ENCODE peak calls at places on chromosomes 7 and 10, in six cellular contexts. O is iris pigment epithelial cell; R is GM13976; J is skeletal muscle cell; Q is CD4-positive, alpha-beta T cell; T is central memory CD4-positive, alpha-beta T cell. F is an unnamed sample.

GRCh38 chr10:47094126-47094525 is 182.9 kb downstream of the PTPN20 start:
- DNase-seq in O (no peak), R (no peak), J (no peak), Q (no peak), T (no peak), F (no peak)

GRCh38 chr10:1116696-1117254 is 60.6 kb downstream of the WDR37 start:
- DNase-seq in O (no peak), R (no peak), J (no peak), Q (no peak), T (no peak), F (no peak)

GRCh38 chr10:82572686-82573226 is 697.8 kb downstream of the NRG3 start:
- DNase-seq in O (no peak), R (no peak), J (no peak), Q (no peak), T (no peak), F (no peak)

GRCh38 chr10:75432176-75432575 is 752 bp downstream of the LRMDA start:
- DNase-seq in O (no peak), R (no peak), J (no peak), Q (no peak), T (no peak), F (no peak)

GRCh38 chr7:72925546-72926120 is 738 bp downstream of the POM121 start:
- DNase-seq in O (peak; percentile 8), R (no peak), J (peak; percentile 36), Q (no peak), T (no peak), F (no peak)

GRCh38 chr7:133702903-133703302 is 424.2 kb upstream of the LRGUK start:
- DNase-seq in O (no peak), R (no peak), J (no peak), Q (no peak), T (no peak), F (no peak)

GRCh38 chr7:107948645-107949442 is 54.1 kb downstream of the LAMB1 start:
- DNase-seq in O (peak; percentile 91), R (no peak), J (peak; percentile 79), Q (no peak), T (no peak), F (no peak)

GRCh38 chr7:117386125-117386709 is 41.1 kb downstream of the ASZ1 start:
- DNase-seq in O (peak; percentile 16), R (no peak), J (no peak), Q (no peak), T (no peak), F (no peak)

GRCh38 chr10:90162464-90162863 is 461.1 kb downstream of the KIF20B start:
- DNase-seq in O (peak; percentile 77), R (no peak), J (peak; percentile 21), Q (no peak), T (no peak), F (no peak)

GRCh38 chr7:70647801-70648491 is 484.0 kb upstream of the GALNT17 start:
- DNase-seq in O (peak; percentile 27), R (peak; percentile 68), J (peak; percentile 37), Q (peak; percentile 69), T (peak; percentile 89), F (peak; percentile 13)

GRCh38 chr7:16367115-16367514 is 54.2 kb downstream of the CRPPA start:
- DNase-seq in O (no peak), R (no peak), J (no peak), Q (no peak), T (no peak), F (no peak)

GRCh38 chr10:101297901-101298451 is 56.0 kb upstream of the BTRC start:
- DNase-seq in O (peak; percentile 56), R (peak; percentile 76), J (no peak), Q (peak; percentile 65), T (peak; percentile 54), F (peak; percentile 75)

GRCh38 chr10:51832652-51833383 is 133.4 kb upstream of the CSTF2T start:
- DNase-seq in O (peak; percentile 59), R (no peak), J (peak; percentile 63), Q (no peak), T (no peak), F (no peak)

GRCh38 chr7:19080076-19080475 is 37.4 kb downstream of the TWIST1 start:
- DNase-seq in O (no peak), R (no peak), J (no peak), Q (no peak), T (no peak), F (no peak)

GRCh38 chr10:119365773-119366640 is 158.6 kb downstream of the GRK5 start:
- DNase-seq in O (no peak), R (no peak), J (no peak), Q (no peak), T (no peak), F (no peak)

F was measured in CD4-positive, CD25-positive, alpha-beta regulatory T cell.